ENCODE peak calls at places on chromosome 5, in four cellular contexts. N is mammary epithelial cell, O is progenitor cell of endocrine pancreas, U is IMR-90. D is an unnamed sample.

GRCh38 chr5:88769165-88769564 is 113.8 kb downstream of the MEF2C start:
- DNase-seq in N (no peak), U (peak), O (no peak), D (no peak)

GRCh38 chr5:7094626-7095025 is 301.3 kb upstream of the ADCY2 start:
- DNase-seq in U (no peak), O (peak), N (no peak), D (no peak)

GRCh38 chr5:10627185-10628115 is 63.6 kb downstream of the ANKRD33B start:
- DNase-seq in N (peak), U (peak), O (peak), D (peak)

GRCh38 chr5:142929602-142930001 is 159.4 kb downstream of the ARHGAP26 start:
- DNase-seq in N (no peak), U (no peak), O (no peak), D (no peak)

GRCh38 chr5:90533794-90534193 is 4.4 kb upstream of the LYSMD3 start:
- DNase-seq in N (no peak), U (no peak), O (no peak), D (no peak)

GRCh38 chr5:143014017-143014651 is 244.0 kb downstream of the ARHGAP26 start:
- DNase-seq in O (no peak), U (no peak), N (no peak), D (peak)

GRCh38 chr5:56166671-56167070 is 66.5 kb downstream of the ANKRD55 start:
- DNase-seq in N (no peak), U (no peak), O (no peak), D (no peak)

GRCh38 chr5:26833596-26833995 is 204.8 kb downstream of the CDH9 start:
- DNase-seq in O (no peak), N (no peak), U (no peak), D (no peak)

GRCh38 chr5:80756292-80756691 is 101.5 kb upstream of the DHFR start:
- DNase-seq in O (no peak), U (no peak), N (no peak), D (no peak)

GRCh38 chr5:43367453-43367852 is 44.7 kb downstream of the CCL28 start:
- DNase-seq in U (no peak), O (no peak), N (peak), D (no peak)

GRCh38 chr5:96172436-96172835 is 210.8 kb upstream of the ELL2 start:
- DNase-seq in U (peak), O (no peak), N (no peak), D (no peak)

GRCh38 chr5:155616779-155617392 is 603.3 kb downstream of the KIF4B start:
- DNase-seq in U (no peak), O (peak), N (peak), D (peak)

GRCh38 chr5:111757582-111758283 is 739 bp upstream of the NREP start:
- DNase-seq in N (peak), U (peak), O (peak), D (peak)

GRCh38 chr5:107484261-107484660 is 186.5 kb downstream of the EFNA5 start:
- DNase-seq in O (no peak), U (no peak), N (no peak), D (no peak)

GRCh38 chr5:173056783-173057061 is 570 bp downstream of the CREBRF start:
- DNase-seq in O (no peak), N (no peak), U (no peak), D (peak)

GRCh38 chr5:173055983-173056782 is at the start of gene CREBRF:
- DNase-seq in O (peak), N (peak), U (peak), D (peak)

GRCh38 chr5:173055042-173055721 is 970 bp upstream of the CREBRF start:
- DNase-seq in N (no peak), U (no peak), O (no peak), D (no peak)

GRCh38 chr5:173055722-173055982 is 500 bp upstream of the CREBRF start:
- DNase-seq in N (no peak), U (no peak), O (no peak), D (no peak)

GRCh38 chr5:173057062-173057924 is 1.1 kb downstream of the CREBRF start:
- DNase-seq in O (peak), U (peak), N (peak), D (peak)
- TF ChIP-seq CTCF in O (peak), U (peak), N (no peak), D (no peak)

GRCh38 chr5:131382407-131383395 is 118.8 kb downstream of the CDC42SE2 start:
- DNase-seq in U (peak), O (no peak), N (peak), D (no peak)
- TF ChIP-seq CTCF in U (peak), O (peak), N (peak), D (peak)

DNA sequence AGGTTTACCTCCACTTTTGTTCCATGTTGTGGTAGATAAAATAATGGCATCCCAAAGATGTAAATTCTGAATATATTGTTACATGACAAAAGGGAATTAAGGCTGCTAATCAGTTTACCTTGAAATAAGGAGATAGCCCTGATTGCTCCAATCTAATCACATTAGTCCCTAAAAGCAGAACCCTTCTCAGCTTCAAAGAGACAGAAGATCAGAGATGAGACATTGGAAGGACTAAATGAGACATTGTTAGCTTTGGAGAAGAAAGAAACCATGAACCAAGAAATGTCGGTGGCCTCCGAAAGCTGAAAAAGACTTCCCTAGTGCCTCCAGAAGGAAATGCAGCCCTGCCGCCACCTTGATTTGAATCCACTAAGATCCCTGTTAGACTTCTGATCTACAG is 82.8 kb upstream of the PARP8 start:
- DNase-seq in O (no peak), N (no peak), U (no peak), D (no peak)
- TF ChIP-seq CTCF in O (no peak), N (no peak), U (no peak), D (no peak)

GRCh38 chr5:147753783-147754182 is 28.7 kb downstream of the JAKMIP2 start:
- DNase-seq in N (no peak), U (no peak), O (no peak), D (no peak)
- TF ChIP-seq CTCF in N (no peak), U (no peak), O (no peak), D (no peak)

GRCh38 chr5:67447732-67448131 is 251.1 kb upstream of the CD180 start:
- DNase-seq in N (no peak), O (no peak), U (no peak), D (no peak)
- TF ChIP-seq CTCF in N (no peak), O (no peak), U (no peak), D (no peak)